ENCODE peak calls at places on chromosomes 1 and 21, in six cellular contexts. B, I, Q, A, G and K are unnamed samples.

GRCh38 chr1:95086949-95087533 is 14.3 kb upstream of the ALG14 start:
- DNase-seq in B (peak), I (no peak), Q (peak), A (peak), G (no peak), K (peak)

GRCh38 chr1:84749427-84749826 is 59.2 kb upstream of the SSX2IP start:
- DNase-seq in B (no peak), I (no peak), Q (no peak), A (no peak), G (no peak), K (no peak)

GRCh38 chr1:932776-933602 is 9.3 kb downstream of the SAMD11 start:
- DNase-seq in B (no peak), I (no peak), Q (no peak), A (no peak), G (no peak), K (no peak)

GRCh38 chr1:62720946-62721554 is 32.9 kb upstream of the DOCK7 start:
- DNase-seq in B (peak), I (no peak), Q (peak), A (no peak), G (no peak), K (peak)

GRCh38 chr1:159177273-159177907 is 6.0 kb downstream of the CADM3 start:
- DNase-seq in B (peak), I (peak), Q (peak), A (peak), G (peak), K (peak)

GRCh38 chr1:208990456-208990855 is 593.1 kb upstream of the CAMK1G start:
- DNase-seq in B (no peak), I (no peak), Q (peak), A (no peak), G (no peak), K (no peak)

GRCh38 chr1:15833842-15834405 is 13.6 kb upstream of the SPEN start:
- DNase-seq in B (no peak), I (no peak), Q (no peak), A (no peak), G (no peak), K (peak)

GRCh38 chr1:75615664-75616435 is 4.9 kb upstream of the SLC44A5 start:
- DNase-seq in B (peak), I (peak), Q (peak), A (peak), G (no peak), K (peak)

GRCh38 chr1:13807213-13807612 is 107.2 kb downstream of the PRDM2 start:
- DNase-seq in B (no peak), I (peak), Q (no peak), A (peak), G (peak), K (no peak)

GRCh38 chr1:54010415-54011117 is 7.4 kb downstream of the LDLRAD1 start:
- DNase-seq in B (no peak), I (no peak), Q (no peak), A (no peak), G (no peak), K (no peak)

GRCh38 chr1:21509351-21510112 is at the start of gene ALPL:
- DNase-seq in B (no peak), I (peak), Q (no peak), A (no peak), G (no peak), K (no peak)

GRCh38 chr21:34724857-34725195 is 56.0 kb downstream of the CLIC6 start:
- DNase-seq in B (no peak), I (no peak), Q (peak), A (no peak), G (no peak), K (no peak)

GRCh38 chr21:17708541-17709265 is 96.0 kb upstream of the BTG3 start:
- DNase-seq in B (no peak), I (no peak), Q (no peak), A (no peak), G (no peak), K (no peak)

GRCh38 chr21:28799926-28800325 is 192.8 kb downstream of the LTN1 start:
- DNase-seq in B (no peak), I (no peak), Q (no peak), A (peak), G (no peak), K (no peak)

GRCh38 chr1:173149887-173150286 is 57.2 kb downstream of the TNFSF4 start:
- DNase-seq in B (peak), I (no peak), Q (peak), A (peak), G (no peak), K (no peak)

GRCh38 chr1:167554028-167554779 is 642 bp upstream of the CREG1 start:
- DNase-seq in B (no peak), I (peak), Q (no peak), A (no peak), G (no peak), K (no peak)

GRCh38 chr1:36859926-36860325 is 174.4 kb downstream of the GRIK3 start:
- DNase-seq in B (no peak), I (no peak), Q (no peak), A (no peak), G (no peak), K (no peak)

GRCh38 chr1:203316626-203317093 is 11.3 kb downstream of the BTG2 start:
- DNase-seq in B (peak), I (no peak), Q (peak), A (peak), G (no peak), K (peak)

GRCh38 chr1:185681034-185681633 is 53.1 kb upstream of the HMCN1 start:
- DNase-seq in B (peak), I (peak), Q (peak), A (peak), G (peak), K (peak)

GRCh38 chr1:2547210-2548067 is 8.7 kb upstream of the TNFRSF14 start:
- DNase-seq in B (no peak), I (peak), Q (no peak), A (no peak), G (no peak), K (no peak)

GRCh38 chr1:192571706-192572105 is 3.9 kb upstream of the RGS1 start:
- DNase-seq in B (no peak), I (no peak), Q (no peak), A (no peak), G (no peak), K (no peak)

GRCh38 chr1:209815931-209816338 is 10.0 kb upstream of the IRF6 start:
- DNase-seq in B (no peak), I (no peak), Q (no peak), A (no peak), G (no peak), K (no peak)

GRCh38 chr1:23149110-23149509 is 19.5 kb downstream of the LUZP1 start:
- DNase-seq in B (no peak), I (no peak), Q (no peak), A (no peak), G (no peak), K (peak)

GRCh38 chr1:41102653-41103052 is 81.1 kb upstream of the SLFNL1 start:
- DNase-seq in B (no peak), I (no peak), Q (no peak), A (no peak), G (no peak), K (no peak)

GRCh38 chr1:15965228-15965767 is 10.6 kb downstream of the ZBTB17 start:
- DNase-seq in B (peak), I (no peak), Q (peak), A (peak), G (no peak), K (peak)

GRCh38 chr21:42193131-42193671 is 25.7 kb upstream of the ABCG1 start:
- DNase-seq in B (no peak), I (no peak), Q (peak), A (no peak), G (no peak), K (peak)

GRCh38 chr1:238832106-238832505 is 554.3 kb upstream of the CHRM3 start:
- DNase-seq in B (no peak), I (no peak), Q (no peak), A (no peak), G (no peak), K (no peak)

GRCh38 chr21:38773108-38774061 is 32.3 kb upstream of the ETS2 start:
- DNase-seq in B (peak), I (no peak), Q (peak), A (peak), G (peak), K (peak)

GRCh38 chr1:209895709-209896108 is 42.3 kb upstream of the SYT14 start:
- DNase-seq in B (peak), I (no peak), Q (peak), A (peak), G (no peak), K (peak)

GRCh38 chr1:2956571-2956970 is 64.7 kb upstream of the ACTRT2 start:
- DNase-seq in B (no peak), I (no peak), Q (no peak), A (no peak), G (no peak), K (no peak)

GRCh38 chr21:39612233-39613028 is at the start of gene B3GALT5:
- DNase-seq in B (no peak), I (peak), Q (peak), A (peak), G (peak), K (no peak)

GRCh38 chr1:24322636-24323177 is 3.5 kb downstream of the GRHL3 start:
- DNase-seq in B (no peak), I (no peak), Q (peak), A (no peak), G (no peak), K (peak)

GRCh38 chr1:242426271-242426905 is 98.1 kb downstream of the PLD5 start:
- DNase-seq in B (no peak), I (no peak), Q (no peak), A (no peak), G (no peak), K (no peak)

GRCh38 chr1:79633456-79633855 is 626.9 kb upstream of the ADGRL4 start:
- DNase-seq in B (peak), I (no peak), Q (peak), A (peak), G (no peak), K (peak)

GRCh38 chr21:29221259-29221744 is 77.4 kb upstream of the BACH1 start:
- DNase-seq in B (peak), I (no peak), Q (peak), A (no peak), G (no peak), K (no peak)

GRCh38 chr1:224041032-224041431 is 72.9 kb upstream of the FBXO28 start:
- DNase-seq in B (no peak), I (no peak), Q (no peak), A (no peak), G (no peak), K (no peak)

GRCh38 chr1:196409586-196409985 is 198.7 kb downstream of the KCNT2 start:
- DNase-seq in B (peak), I (no peak), Q (peak), A (no peak), G (no peak), K (peak)

GRCh38 chr1:47225430-47226100 is 6.5 kb downstream of the TAL1 start:
- DNase-seq in B (no peak), I (peak), Q (no peak), A (no peak), G (no peak), K (peak)

DNA sequence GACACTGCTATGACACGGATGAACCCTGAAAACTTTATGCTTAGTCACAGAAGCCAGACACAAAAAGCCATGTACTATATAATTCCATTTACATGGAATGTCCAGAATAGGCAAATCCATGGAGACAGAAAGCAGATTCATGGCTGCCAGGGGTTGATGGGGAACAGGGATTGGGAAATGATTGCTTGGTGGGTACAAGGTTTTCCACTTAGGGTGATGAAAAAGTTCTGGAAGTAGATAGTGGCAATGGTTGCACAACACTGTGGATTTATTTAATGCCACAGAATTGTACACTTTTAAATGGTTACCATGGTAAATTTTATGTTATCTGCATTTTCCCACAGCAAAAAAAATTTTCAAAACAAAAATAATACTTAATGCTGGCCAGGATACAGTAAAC is 40.7 kb downstream of the ENAH start:
- DNase-seq in B (no peak), I (no peak), Q (no peak), A (peak), G (no peak), K (no peak)
- H3K4me2 ChIP-seq in B (no peak), I (no peak), Q (no peak), A (no peak), G (no peak), K (no peak)

GRCh38 chr1:207029991-207030521 is 2.5 kb downstream of the C1orf116 start:
- DNase-seq in B (no peak), I (no peak), Q (no peak), A (no peak), G (no peak), K (no peak)

GRCh38 chr1:207026177-207026576 is 6.4 kb downstream of the C1orf116 start:
- DNase-seq in B (no peak), I (no peak), Q (peak), A (no peak), G (no peak), K (no peak)

GRCh38 chr1:207027221-207027777 is 5.3 kb downstream of the C1orf116 start:
- DNase-seq in B (peak), I (no peak), Q (peak), A (no peak), G (peak), K (no peak)

GRCh38 chr1:207028884-207029283 is 3.7 kb downstream of the C1orf116 start:
- DNase-seq in B (no peak), I (no peak), Q (no peak), A (no peak), G (no peak), K (no peak)

GRCh38 chr1:207027921-207028320 is 4.6 kb downstream of the C1orf116 start:
- DNase-seq in B (no peak), I (no peak), Q (no peak), A (no peak), G (no peak), K (no peak)
- H3K27ac ChIP-seq in B (no peak), I (no peak), Q (no peak), A (peak), G (peak), K (no peak)

GRCh38 chr1:245987577-245987976 is 519.5 kb downstream of the SMYD3 start:
- DNase-seq in B (no peak), I (no peak), Q (no peak), A (no peak), G (no peak), K (no peak)
- H3K4me2 ChIP-seq in B (no peak), I (no peak), Q (no peak), A (no peak), G (peak), K (no peak)

DNA sequence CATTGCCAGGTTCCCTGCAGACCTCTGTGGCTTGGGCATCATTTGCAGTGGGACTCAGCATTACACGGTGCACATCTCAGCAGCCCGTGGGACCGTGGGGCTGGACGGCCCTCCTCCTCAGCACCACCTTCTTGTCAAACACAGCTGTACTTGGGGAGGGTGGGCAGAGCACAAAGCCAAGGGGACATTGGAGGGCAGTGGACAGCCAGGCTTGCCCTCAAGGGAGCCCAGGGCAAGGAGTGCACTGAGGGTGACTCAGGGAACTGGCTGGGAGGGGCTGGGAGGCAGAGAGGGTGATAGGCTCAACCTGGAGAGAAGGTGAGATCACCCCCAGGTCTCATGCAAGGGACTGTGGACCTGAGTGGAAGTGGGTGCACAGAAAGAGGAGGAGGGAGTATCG is 3.4 kb downstream of the CAPN9 start:
- DNase-seq in B (no peak), I (no peak), Q (no peak), A (no peak), G (no peak), K (no peak)
- H3K27ac ChIP-seq in B (no peak), I (no peak), Q (no peak), A (no peak), G (no peak), K (no peak)

GRCh38 chr1:17194981-17195528 is 9.9 kb upstream of the PADI1 start:
- DNase-seq in B (no peak), I (no peak), Q (no peak), A (no peak), G (no peak), K (no peak)

GRCh38 chr1:17191990-17192242 is 13.0 kb upstream of the PADI1 start:
- DNase-seq in B (no peak), I (no peak), Q (no peak), A (no peak), G (no peak), K (no peak)

GRCh38 chr1:17192394-17193221 is 12.3 kb upstream of the PADI1 start:
- DNase-seq in B (no peak), I (no peak), Q (peak), A (no peak), G (no peak), K (no peak)

GRCh38 chr1:17194133-17194475 is 10.8 kb upstream of the PADI1 start:
- DNase-seq in B (no peak), I (no peak), Q (no peak), A (no peak), G (no peak), K (no peak)

GRCh38 chr1:17193222-17194132 is 11.5 kb upstream of the PADI1 start:
- DNase-seq in B (no peak), I (no peak), Q (no peak), A (no peak), G (no peak), K (no peak)
- H3K4me2 ChIP-seq in B (no peak), I (no peak), Q (no peak), A (no peak), G (no peak), K (no peak)